ENCODE peak calls at places on chromosomes 1 and 21, in nine cellular contexts. B is CD8-positive, alpha-beta T cell; E is body of pancreas; U is cardiac muscle cell; R is prostate gland; F is right lobe of liver; M is upper lobe of left lung; S is hepatocyte; N is suprapubic skin. Z is an unnamed sample. For H3K4me1, the result is how much of the 10 kb centered on the place peaks cover.

GRCh38 chr1:167088746-167089417 is 1.3 kb downstream of the GPA33 start:
- DNase-seq in B (no peak), E (no peak), U (no peak), R (no peak), F (no peak), M (no peak), S (no peak), N (no peak), Z (no peak)

GRCh38 chr21:44755227-44755626 is 43.9 kb upstream of the TSPEAR start:
- DNase-seq in B (no peak), E (no peak), U (no peak), R (no peak), F (no peak), M (no peak), S (no peak), N (no peak), Z (no peak)

GRCh38 chr1:198143797-198144196 is 13.0 kb upstream of the NEK7 start:
- DNase-seq in B (no peak), E (no peak), U (no peak), R (no peak), F (no peak), M (no peak), S (no peak), N (no peak), Z (no peak)

GRCh38 chr1:115251340-115251748 is 86.7 kb downstream of the NGF start:
- DNase-seq in B (no peak), E (no peak), U (no peak), R (no peak), F (no peak), M (no peak), S (no peak), N (no peak), Z (no peak)

GRCh38 chr1:35264861-35265260 is 3.6 kb upstream of the ZMYM4 start:
- DNase-seq in B (no peak), E (peak), U (no peak), R (peak), F (no peak), M (peak), S (no peak), N (no peak), Z (no peak)

GRCh38 chr1:240947438-240948224 is 335.7 kb upstream of the GREM2 start:
- DNase-seq in B (no peak), E (no peak), U (no peak), R (no peak), F (no peak), M (no peak), S (peak), N (no peak), Z (no peak)

GRCh38 chr1:7808253-7808844 is 24.3 kb downstream of the PER3 start:
- DNase-seq in B (no peak), E (no peak), U (peak), R (no peak), F (no peak), M (no peak), S (peak), N (no peak), Z (no peak)

GRCh38 chr1:155527672-155528071 is 34.9 kb downstream of the ASH1L start:
- DNase-seq in B (no peak), E (no peak), U (no peak), R (no peak), F (no peak), M (peak), S (no peak), N (no peak), Z (no peak)

GRCh38 chr1:25021586-25022215 is 91.6 kb upstream of the RUNX3 start:
- DNase-seq in B (no peak), E (no peak), U (no peak), R (no peak), F (no peak), M (no peak), S (no peak), N (no peak), Z (no peak)

GRCh38 chr1:60033066-60033465 is 40.5 kb downstream of the C1orf87 start:
- DNase-seq in B (no peak), E (no peak), U (no peak), R (no peak), F (no peak), M (no peak), S (no peak), N (no peak), Z (no peak)

GRCh38 chr1:188128761-188129160 is 1300.0 kb downstream of the PLA2G4A start:
- DNase-seq in B (no peak), E (no peak), U (no peak), R (no peak), F (no peak), M (no peak), S (no peak), N (no peak), Z (no peak)

GRCh38 chr1:2130156-2130555 is 64.4 kb downstream of the FAAP20 start:
- DNase-seq in B (no peak), E (no peak), U (no peak), R (no peak), F (no peak), M (no peak), S (no peak), N (no peak), Z (no peak)

GRCh38 chr1:14913475-14914155 is 239.9 kb upstream of the TMEM51 start:
- DNase-seq in B (no peak), E (no peak), U (no peak), R (peak), F (no peak), M (no peak), S (no peak), N (no peak), Z (no peak)

GRCh38 chr1:16960560-16961296 is 19.7 kb downstream of the MFAP2 start:
- DNase-seq in B (peak), E (peak), U (peak), R (peak), F (peak), M (peak), S (peak), N (peak), Z (peak)

GRCh38 chr1:63799324-63799723 is 25.5 kb downstream of the ROR1 start:
- DNase-seq in B (no peak), E (no peak), U (no peak), R (no peak), F (no peak), M (no peak), S (no peak), N (no peak), Z (no peak)

GRCh38 chr1:89610457-89610991 is 22.4 kb upstream of the LRRC8C start:
- DNase-seq in B (peak), E (no peak), U (no peak), R (no peak), F (no peak), M (no peak), S (no peak), N (no peak), Z (no peak)

GRCh38 chr21:44829507-44830092 is 11.7 kb upstream of the SUMO3 start:
- DNase-seq in B (no peak), E (no peak), U (no peak), R (no peak), F (no peak), M (no peak), S (no peak), N (no peak), Z (no peak)

GRCh38 chr1:80054129-80054528 is 1047.6 kb upstream of the ADGRL4 start:
- DNase-seq in B (no peak), E (peak), U (peak), R (no peak), F (no peak), M (peak), S (peak), N (no peak), Z (no peak)

GRCh38 chr1:199573047-199573446 is 454.5 kb upstream of the NR5A2 start:
- DNase-seq in B (no peak), E (no peak), U (no peak), R (peak), F (no peak), M (no peak), S (no peak), N (no peak), Z (no peak)

GRCh38 chr21:27261676-27262075 is 294.8 kb upstream of the ADAMTS5 start:
- DNase-seq in B (no peak), E (no peak), U (no peak), R (no peak), F (no peak), M (no peak), S (no peak), N (no peak), Z (no peak)

GRCh38 chr21:43024737-43025136 is 50.4 kb downstream of the PKNOX1 start:
- DNase-seq in B (no peak), E (no peak), U (no peak), R (no peak), F (no peak), M (no peak), S (no peak), N (no peak), Z (no peak)

GRCh38 chr1:243924588-243925349 is 74.7 kb upstream of the AKT3 start:
- DNase-seq in B (no peak), E (no peak), U (no peak), R (no peak), F (no peak), M (no peak), S (no peak), N (no peak), Z (no peak)

GRCh38 chr21:41965045-41965444 is 11.2 kb upstream of the C2CD2 start:
- DNase-seq in B (no peak), E (no peak), U (no peak), R (peak), F (no peak), M (no peak), S (no peak), N (no peak), Z (peak)

GRCh38 chr1:3675436-3675835 is 23.1 kb downstream of the TP73 start:
- DNase-seq in B (peak), E (no peak), U (no peak), R (no peak), F (no peak), M (no peak), S (no peak), N (no peak), Z (no peak)

GRCh38 chr1:3677411-3677944 is 25.2 kb downstream of the TP73 start:
- DNase-seq in B (peak), E (no peak), U (no peak), R (no peak), F (no peak), M (peak), S (no peak), N (no peak), Z (no peak)

GRCh38 chr1:3678361-3679097 is 26.2 kb downstream of the TP73 start:
- DNase-seq in B (peak), E (no peak), U (no peak), R (no peak), F (no peak), M (no peak), S (no peak), N (no peak), Z (no peak)

GRCh38 chr1:3679098-3679555 is 26.8 kb downstream of the TP73 start:
- DNase-seq in B (peak), E (no peak), U (no peak), R (no peak), F (no peak), M (no peak), S (no peak), N (no peak), Z (no peak)

DNA sequence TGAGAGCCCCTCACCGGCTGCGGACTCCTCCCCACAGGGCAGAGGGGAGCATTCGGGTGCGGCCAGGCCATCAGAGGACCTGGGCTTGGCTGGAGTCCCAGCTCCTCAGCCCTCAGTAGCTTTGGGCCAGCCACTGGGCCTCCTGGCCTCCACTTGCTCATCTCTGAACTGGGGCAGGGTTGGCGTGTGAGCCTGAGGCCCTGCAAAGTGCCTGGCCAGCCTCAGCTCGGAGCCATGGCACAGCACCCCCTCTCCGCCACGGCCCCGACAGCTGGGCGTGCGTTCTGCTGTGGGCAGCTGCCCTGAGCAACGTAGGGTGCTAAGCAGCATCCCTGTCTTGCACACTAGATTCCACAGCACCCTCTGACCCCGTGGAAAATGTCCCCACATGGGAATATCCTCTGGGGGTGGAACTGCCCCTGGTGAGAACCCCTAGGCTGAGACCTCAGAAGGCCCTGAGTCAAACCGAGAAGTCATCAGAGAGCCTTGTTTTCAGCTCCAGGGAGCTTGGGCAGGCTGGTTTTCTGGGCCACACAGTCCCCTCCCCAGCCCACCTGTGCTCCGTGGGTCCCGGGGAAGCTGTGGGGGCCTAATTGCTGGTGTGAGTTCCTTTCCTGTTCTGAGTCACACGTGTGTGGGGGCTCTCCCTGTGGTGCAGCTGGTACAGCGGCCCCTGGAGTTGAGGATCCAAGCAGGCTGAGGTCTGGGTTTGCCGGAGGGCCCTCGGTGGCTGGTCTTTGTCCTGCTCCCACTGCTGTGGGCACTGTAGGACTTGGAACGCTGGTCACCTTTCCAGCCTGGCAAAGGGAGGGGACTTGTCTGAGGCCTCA is 24.5 kb downstream of the TP73 start:
- DNase-seq in B (peak), E (no peak), U (no peak), R (no peak), F (no peak), M (no peak), S (no peak), N (no peak), Z (no peak)
- TF ChIP-seq CTCF in B (no peak), E (no peak), U (no peak), R (no peak), F (no peak), M (no peak), S (no peak), N (no peak), Z (no peak)

DNA sequence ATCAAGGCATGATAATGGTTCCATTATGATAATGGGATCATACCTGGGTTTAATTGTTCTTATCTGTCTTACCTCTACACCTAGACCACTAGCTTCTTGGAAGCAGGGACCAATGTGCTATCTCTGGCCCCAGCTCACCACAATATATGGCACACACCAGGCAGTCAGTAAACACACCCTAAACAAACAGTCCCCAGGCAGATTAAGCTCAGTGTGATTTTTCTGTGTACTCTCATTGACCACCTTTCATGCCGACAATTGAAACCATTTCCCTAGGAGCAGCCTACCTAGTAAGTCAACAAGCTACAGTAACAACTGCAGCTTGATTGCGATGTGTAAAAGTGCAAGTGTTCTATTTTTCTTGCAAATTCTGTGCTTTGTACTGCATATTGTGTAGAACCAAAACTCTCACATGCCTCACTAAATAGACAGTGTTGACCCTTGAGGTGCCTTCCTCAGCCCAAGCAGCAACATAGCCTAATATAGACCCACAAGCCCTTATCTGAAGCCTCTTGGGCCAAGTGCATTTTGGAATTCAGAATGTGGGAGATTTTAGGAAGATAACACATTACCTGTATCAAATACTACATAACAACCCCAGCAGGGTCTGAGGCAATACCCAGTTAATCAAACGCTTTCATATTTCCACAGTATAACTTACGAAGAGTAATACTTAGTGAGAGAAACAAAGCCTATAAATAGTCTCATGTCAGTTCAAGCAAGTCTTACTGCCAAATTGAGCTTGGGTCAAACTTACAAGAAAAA is 32.0 kb downstream of the INPP5B start:
- DNase-seq in B (no peak), E (no peak), U (peak), R (no peak), F (no peak), M (no peak), S (no peak), N (no peak), Z (no peak)
- H3K4me3 ChIP-seq in B (no peak), E (no peak), U (no peak), R (no peak), F (no peak), M (no peak), S (no peak), N (no peak), Z (no peak)

GRCh38 chr1:153962088-153963029 is 978 bp downstream of the SLC39A1 start:
- DNase-seq in B (no peak), E (peak), U (no peak), R (peak), F (no peak), M (peak), S (peak), N (no peak), Z (peak)

GRCh38 chr1:153963030-153963849 is at the start of gene SLC39A1:
- DNase-seq in B (peak), E (peak), U (peak), R (peak), F (peak), M (peak), S (peak), N (peak), Z (peak)

GRCh38 chr1:153959454-153959853 is 1.0 kb upstream of the CRTC2 start:
- DNase-seq in B (no peak), E (no peak), U (no peak), R (no peak), F (no peak), M (no peak), S (no peak), N (no peak), Z (no peak)

GRCh38 chr1:153960206-153960605 is 1.8 kb upstream of the CRTC2 start:
- DNase-seq in B (no peak), E (no peak), U (no peak), R (no peak), F (no peak), M (no peak), S (no peak), N (no peak), Z (no peak)

DNA sequence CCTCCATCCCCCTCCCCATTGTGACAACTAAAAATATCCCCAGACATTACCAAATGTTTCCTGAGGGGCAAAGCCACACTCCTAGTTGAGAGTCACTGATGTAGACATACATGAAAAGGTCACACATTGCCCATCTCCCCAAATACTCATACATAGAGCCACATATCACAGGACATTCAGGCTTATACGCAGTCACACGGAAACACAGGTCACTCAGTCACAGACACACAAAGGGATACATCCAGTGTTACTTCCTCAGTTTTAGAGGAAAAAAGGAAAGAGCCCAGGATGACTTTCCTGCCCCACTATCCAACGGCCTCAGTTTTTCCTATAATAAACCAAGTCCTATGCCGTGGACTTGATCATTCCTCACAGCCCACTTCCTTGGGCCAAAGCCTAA is 1.9 kb downstream of the SLC39A1 start:
- DNase-seq in B (no peak), E (no peak), U (no peak), R (no peak), F (no peak), M (no peak), S (no peak), N (no peak), Z (no peak)
- H3K4me1 ChIP-seq in B (half or more), E (half or more), U (under half), R (under half), F (under half), M (half or more), S (under half), N (half or more), Z (under half)

GRCh38 chr1:21702780-21703179 is 33.6 kb upstream of the RAP1GAP start:
- DNase-seq in B (no peak), E (no peak), U (no peak), R (no peak), F (no peak), M (no peak), S (no peak), N (no peak), Z (no peak)

GRCh38 chr1:21703318-21703963 is 34.3 kb upstream of the RAP1GAP start:
- DNase-seq in B (no peak), E (no peak), U (peak), R (no peak), F (no peak), M (no peak), S (peak), N (no peak), Z (no peak)

GRCh38 chr1:21700094-21700493 is 30.9 kb upstream of the RAP1GAP start:
- DNase-seq in B (no peak), E (no peak), U (no peak), R (no peak), F (no peak), M (no peak), S (no peak), N (no peak), Z (no peak)

GRCh38 chr1:21704055-21704660 is 35.0 kb upstream of the RAP1GAP start:
- DNase-seq in B (no peak), E (no peak), U (no peak), R (no peak), F (no peak), M (no peak), S (no peak), N (no peak), Z (no peak)

GRCh38 chr1:21701401-21701800 is 32.2 kb upstream of the RAP1GAP start:
- DNase-seq in B (no peak), E (no peak), U (no peak), R (no peak), F (no peak), M (no peak), S (no peak), N (no peak), Z (no peak)
- TF ChIP-seq CTCF in B (no peak), E (no peak), U (no peak), R (no peak), F (no peak), M (no peak), S (no peak), N (no peak), Z (no peak)

GRCh38 chr21:21052672-21053071 is 54.5 kb downstream of the NCAM2 start:
- DNase-seq in B (no peak), E (no peak), U (no peak), R (no peak), F (no peak), M (no peak), S (no peak), N (no peak), Z (no peak)

GRCh38 chr21:21057349-21058062 is 59.3 kb downstream of the NCAM2 start:
- DNase-seq in B (no peak), E (no peak), U (no peak), R (no peak), F (no peak), M (no peak), S (no peak), N (no peak), Z (no peak)
- H3K4me3 ChIP-seq in B (no peak), E (no peak), U (no peak), R (no peak), F (no peak), M (no peak), S (no peak), N (no peak), Z (no peak)

GRCh38 chr1:203034422-203035110 is 8.3 kb downstream of the PPFIA4 start:
- DNase-seq in B (no peak), E (peak), U (no peak), R (no peak), F (peak), M (no peak), S (no peak), N (peak), Z (peak)
- H3K4me1 ChIP-seq in B (under half), E (under half), U (under half), R (under half), F (under half), M (under half), S (under half), N (under half), Z (under half)